ENCODE peak calls at places on chromosome 19, in four cellular contexts. G is cardiac muscle cell, C is heart right ventricle, L is H9. O is an unnamed sample. For H3K9me3 and H3K4me1, the result is how much of the 10 kb centered on the place peaks cover.

GRCh38 chr19:17052439-17052838 is 22.8 kb downstream of the HAUS8 start:
- DNase-seq in C (no peak), L (peak), G (peak), O (peak)

GRCh38 chr19:48735031-48735615 is 5.3 kb downstream of the RASIP1 start:
- DNase-seq in L (peak), C (no peak), G (peak), O (no peak)

GRCh38 chr19:46033401-46033800 is 7.4 kb downstream of the IGFL4 start:
- DNase-seq in L (no peak), G (no peak), C (no peak), O (no peak)

GRCh38 chr19:40805258-40805868 is 6.4 kb downstream of the EGLN2 start:
- DNase-seq in G (no peak), L (no peak), C (no peak), O (peak)

GRCh38 chr19:870963-871401 is 11.5 kb downstream of the CFD start:
- DNase-seq in C (peak), L (no peak), G (no peak), O (no peak)

GRCh38 chr19:35276706-35277281 is 5.5 kb upstream of the HAMP start:
- DNase-seq in C (no peak), G (no peak), L (no peak), O (no peak)

GRCh38 chr19:1483979-1484428 is 5.0 kb upstream of the C19orf25 start:
- DNase-seq in L (peak), C (no peak), G (no peak), O (no peak)

GRCh38 chr19:49613374-49613773 is 22.4 kb downstream of the PRR12 start:
- DNase-seq in C (no peak), G (no peak), L (no peak), O (no peak)

GRCh38 chr19:31583148-31583547 is 233.9 kb upstream of the TSHZ3 start:
- DNase-seq in C (no peak), L (peak), G (no peak), O (no peak)

GRCh38 chr19:43467730-43468129 is 2.3 kb upstream of the LYPD3 start:
- DNase-seq in G (no peak), L (no peak), C (no peak), O (no peak)

GRCh38 chr19:43594710-43595604 is 977 bp downstream of the IRGQ start:
- DNase-seq in C (peak), L (peak), G (peak), O (peak)

GRCh38 chr19:1239796-1240737 is 1.5 kb upstream of the ATP5F1D start:
- DNase-seq in C (peak), G (peak), L (peak), O (peak)

GRCh38 chr19:10289167-10289835 is 451 bp upstream of the ICAM5 start:
- DNase-seq in C (no peak), L (peak), G (peak), O (peak)

GRCh38 chr19:56838930-56839664 is 1.4 kb downstream of the PEG3 start:
- DNase-seq in L (no peak), G (no peak), C (peak), O (no peak)

GRCh38 chr19:56839665-56840451 is 668 bp downstream of the PEG3 start:
- DNase-seq in L (no peak), G (no peak), C (peak), O (no peak)

GRCh38 chr19:56837492-56837891 is 3.0 kb downstream of the PEG3 start:
- DNase-seq in C (peak), L (no peak), G (no peak), O (no peak)

GRCh38 chr19:56837892-56838679 is 2.4 kb downstream of the PEG3 start:
- DNase-seq in G (no peak), C (peak), L (no peak), O (no peak)

DNA sequence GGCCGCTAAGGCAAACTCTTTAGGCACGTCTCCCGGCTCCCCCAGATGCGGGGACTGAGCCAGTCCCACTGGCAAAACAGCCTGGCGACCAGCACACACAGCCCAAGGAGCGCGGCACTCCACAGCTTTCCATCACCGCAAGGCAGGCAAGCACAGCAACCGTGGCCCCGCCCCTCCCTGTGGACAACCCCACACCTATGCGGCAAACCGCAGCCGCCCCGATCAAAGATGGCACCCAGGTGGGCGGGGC is 1.9 kb downstream of the PEG3 start:
- DNase-seq in L (no peak), C (no peak), G (no peak), O (no peak)
- H3K27ac ChIP-seq in L (no peak), C (peak), G (no peak), O (no peak)

DNA sequence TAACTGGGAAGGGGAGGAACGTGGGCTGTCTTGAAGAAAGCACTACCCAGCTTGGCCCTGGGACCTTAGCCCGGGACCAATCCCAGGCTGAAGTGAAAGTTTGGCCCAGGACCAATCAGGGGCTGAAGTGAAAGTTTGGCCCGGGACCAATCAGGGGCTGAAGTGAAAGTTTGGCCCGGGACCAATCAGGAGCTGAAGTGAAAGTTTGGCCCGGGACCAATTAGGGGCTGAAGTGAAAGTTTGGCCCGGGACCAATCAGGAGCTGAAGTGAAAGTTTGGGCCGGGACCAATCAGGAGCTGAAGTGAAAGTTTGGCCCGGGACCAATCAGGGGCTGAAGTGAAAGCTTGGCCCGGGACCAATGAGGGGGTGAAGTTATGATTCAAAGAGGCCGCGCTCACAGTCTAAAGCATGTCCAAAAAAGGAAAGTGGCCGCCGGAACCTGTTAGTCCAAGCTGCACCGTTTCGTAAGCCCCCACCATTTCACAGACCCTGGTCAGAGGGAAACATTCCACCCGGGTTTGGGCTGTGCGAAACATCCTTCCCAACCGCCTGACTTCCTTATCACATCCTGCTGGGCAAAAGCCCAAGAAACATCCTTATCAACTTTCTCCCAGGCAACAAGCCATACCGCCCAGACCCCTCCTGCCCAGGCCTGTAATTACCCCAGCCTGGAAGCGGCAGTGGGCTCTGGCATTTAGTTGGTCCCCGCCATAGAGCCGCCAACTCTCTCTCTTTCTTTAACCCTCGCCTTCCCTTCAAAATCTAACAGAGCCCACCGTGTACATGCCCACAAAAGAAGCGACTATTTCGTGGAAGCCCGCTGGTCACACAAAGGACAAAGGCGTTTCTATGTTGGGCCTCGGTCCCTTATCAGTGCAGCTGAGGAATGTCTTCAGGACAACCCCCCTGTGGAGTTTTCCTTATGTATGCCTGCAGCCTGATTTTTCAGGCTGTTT is 1.1 kb downstream of the ZNF850 start:
- DNase-seq in G (peak), C (peak), L (peak), O (peak)
- H3K9me3 ChIP-seq in G (under half), C (half or more), L (under half), O (under half)

DNA sequence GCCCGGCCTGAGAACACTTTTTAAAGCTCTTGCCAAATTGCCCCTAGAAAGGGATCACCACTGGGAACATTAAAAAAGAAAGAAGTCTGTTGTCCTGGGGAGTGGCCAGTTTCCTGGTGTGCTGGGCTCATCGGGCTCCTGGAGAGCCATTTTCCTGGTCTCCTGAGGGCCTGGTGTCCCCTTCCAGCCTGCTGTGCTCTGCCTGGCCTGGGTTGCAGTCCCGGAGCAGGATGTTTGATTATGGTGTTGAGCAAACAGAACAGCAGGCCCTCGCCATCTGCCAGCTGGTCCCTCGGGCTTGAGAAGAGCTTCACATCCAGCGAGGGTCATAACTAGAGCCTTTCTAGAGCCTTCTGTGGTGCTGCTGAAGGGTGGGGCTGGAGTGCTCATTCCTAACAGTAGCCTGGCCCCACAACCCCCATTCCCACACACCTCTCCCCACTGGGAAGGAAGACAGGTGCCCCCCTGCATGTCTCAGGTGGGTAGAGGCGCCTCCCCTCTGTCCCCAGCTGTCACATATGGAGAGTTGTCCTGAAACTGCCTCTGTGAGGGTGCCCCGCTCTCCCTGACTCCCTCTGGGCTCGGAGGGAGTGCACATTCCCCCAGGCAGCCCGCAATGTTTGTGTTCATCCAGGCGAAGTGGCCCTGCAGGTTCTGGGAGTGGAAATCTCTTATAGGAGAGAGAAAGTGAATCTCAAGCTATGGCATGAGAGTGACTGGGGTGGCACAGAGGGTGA is 151.1 kb downstream of the SIPA1L3 start:
- DNase-seq in C (no peak), L (no peak), G (no peak), O (no peak)
- H3K4me1 ChIP-seq in C (under half), L (under half), G (under half), O (under half)

DNA sequence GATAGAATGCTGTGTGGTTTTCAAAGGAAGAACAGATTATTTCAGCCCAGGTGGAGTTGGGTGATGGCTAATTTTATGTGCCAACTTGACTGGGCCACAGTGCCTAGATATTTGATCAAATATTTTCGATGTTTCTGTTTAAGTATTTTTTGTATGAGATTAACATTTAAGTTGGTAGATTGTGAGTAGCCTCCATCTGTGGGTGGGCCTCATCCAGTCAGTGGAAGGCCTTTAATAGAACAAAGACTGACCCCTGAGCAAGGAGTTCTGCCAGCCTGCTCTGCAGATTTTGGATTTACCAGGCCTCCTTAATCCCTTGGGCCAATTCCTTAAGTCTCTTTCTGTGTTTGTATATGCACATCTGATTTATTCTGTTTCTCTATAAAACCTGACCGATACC is 13.9 kb downstream of the LSM14A start:
- DNase-seq in L (no peak), C (no peak), G (no peak), O (no peak)
- H3K27ac ChIP-seq in L (no peak), C (no peak), G (no peak), O (no peak)

GRCh38 chr19:54937926-54938325 is 9.4 kb downstream of the NLRP7 start:
- DNase-seq in C (no peak), G (no peak), L (no peak), O (no peak)
- H3K9me3 ChIP-seq in C (under half), G (under half), L (under half), O (under half)

DNA sequence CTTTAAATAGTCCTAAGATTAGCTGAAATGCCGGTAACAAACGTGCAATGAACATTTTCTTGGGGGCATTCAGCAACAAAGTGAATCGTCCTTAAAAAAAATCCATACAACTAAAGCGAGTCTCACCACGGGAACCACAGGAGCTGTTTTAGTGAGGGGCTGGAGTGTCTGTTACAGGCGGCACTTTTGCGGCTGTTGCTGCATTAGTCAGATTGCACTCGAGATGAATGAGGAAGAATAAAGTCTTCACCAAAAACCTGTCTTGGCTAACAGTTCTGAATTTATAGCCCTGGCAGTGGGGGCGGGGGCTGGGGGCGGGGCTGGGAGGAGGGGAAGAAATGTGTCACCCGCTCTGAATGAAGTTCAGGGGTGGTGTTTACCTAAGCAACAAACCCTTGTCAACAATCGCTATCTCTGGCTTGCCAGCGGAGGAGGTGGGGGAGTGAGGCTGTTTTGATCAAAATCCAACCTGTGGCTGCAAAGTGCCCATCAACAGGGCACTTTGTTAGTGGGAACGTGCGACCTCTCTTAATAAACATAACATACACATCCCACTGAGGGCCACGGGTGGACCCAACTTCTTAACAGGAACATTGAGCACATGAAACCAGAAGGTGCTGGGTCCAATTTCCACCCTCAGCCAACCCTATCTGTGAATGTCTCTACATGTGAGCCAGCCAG is 44.5 kb downstream of the RFX2 start:
- DNase-seq in C (peak), L (peak), G (no peak), O (peak)
- H3K4me1 ChIP-seq in C (half or more), L (under half), G (under half), O (under half)

DNA sequence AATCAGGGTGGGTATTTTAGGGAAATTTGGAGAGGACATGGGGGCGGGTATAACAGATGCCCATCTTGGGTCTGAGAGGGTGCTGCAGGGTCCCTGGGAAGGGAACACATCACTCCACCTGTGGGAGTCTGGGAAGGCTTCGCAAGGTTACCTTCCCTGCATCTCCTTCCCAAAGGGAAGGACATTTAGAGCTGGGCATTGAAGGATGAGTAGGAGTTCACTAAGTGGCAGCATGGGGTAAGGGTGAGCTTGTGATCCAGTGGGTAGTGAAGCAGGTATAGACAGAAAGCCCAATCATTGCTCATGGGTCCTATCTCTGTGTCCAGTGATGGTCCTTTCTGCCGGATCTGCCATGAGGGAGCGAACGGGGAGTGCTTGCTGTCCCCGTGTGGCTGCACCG is 13.2 kb downstream of the MARCHF2 start:
- DNase-seq in G (no peak), L (no peak), C (no peak), O (no peak)
- H3K27ac ChIP-seq in G (no peak), L (no peak), C (no peak), O (no peak)

GRCh38 chr19:23098988-23099387 is 17.8 kb upstream of the ZNF730 start:
- DNase-seq in G (no peak), L (no peak), C (no peak), O (no peak)

GRCh38 chr19:23098286-23098685 is 18.5 kb upstream of the ZNF730 start:
- DNase-seq in C (no peak), L (no peak), G (no peak), O (no peak)

GRCh38 chr19:23095406-23095805 is 21.4 kb upstream of the ZNF730 start:
- DNase-seq in L (no peak), C (no peak), G (no peak), O (no peak)

GRCh38 chr19:23093832-23094231 is 23.0 kb upstream of the ZNF730 start:
- DNase-seq in C (no peak), L (peak), G (no peak), O (no peak)
- H3K9me3 ChIP-seq in C (half or more), L (under half), G (under half), O (under half)

GRCh38 chr19:42134671-42135070 is 2.4 kb upstream of the POU2F2 start:
- DNase-seq in G (no peak), L (no peak), C (no peak), O (no peak)
- H3K4me1 ChIP-seq in G (under half), L (under half), C (under half), O (half or more)

GRCh38 chr19:13797870-13798269 is 2.6 kb downstream of the ZSWIM4 start:
- DNase-seq in C (no peak), L (no peak), G (no peak), O (no peak)
- H3K27ac ChIP-seq in C (peak), L (no peak), G (no peak), O (no peak)

O was measured in CD4-positive, alpha-beta memory T cell.